ENCODE peak calls at places on chromosomes 12 and 14, in eight cellular contexts. R is adrenal gland; D is kidney epithelial cell; F is heart right ventricle; V is IMR-90; U is CD8-positive, alpha-beta T cell; N is upper lobe of right lung; O is AG09319. Y is an unnamed sample.

GRCh38 chr12:53055471-53056266 is 5.8 kb downstream of the TNS2 start:
- DNase-seq in R (peak; percentile 34), D (no peak), F (no peak), V (no peak), U (no peak), N (peak; percentile 62), O (no peak), Y (no peak)

GRCh38 chr14:99574099-99574880 is 29.7 kb downstream of the CCDC85C start:
- DNase-seq in R (peak; percentile 93), D (peak; percentile 62), F (peak; percentile 47), V (peak; percentile 78), U (no peak), N (no peak), O (no peak), Y (no peak)

GRCh38 chr12:50642035-50642451 is 121.9 kb upstream of the ATF1 start:
- DNase-seq in R (no peak), D (peak; percentile 50), F (no peak), V (peak; percentile 89), U (no peak), N (no peak), O (no peak), Y (no peak)

GRCh38 chr14:20412876-20413784 is at the start of gene TEP1:
- DNase-seq in R (peak; percentile 93), D (peak; percentile 55), F (peak; percentile 89), V (peak; percentile 79), U (peak; percentile 74), N (peak; percentile 95), O (peak; percentile 47), Y (peak; percentile 66)

GRCh38 chr14:23559010-23559920 is 3.2 kb downstream of the THTPA start:
- DNase-seq in R (peak; percentile 56), D (no peak), F (peak; percentile 59), V (peak; percentile 55), U (peak; percentile 47), N (peak; percentile 77), O (no peak), Y (peak; percentile 51)

GRCh38 chr12:50839032-50839431 is 3.7 kb upstream of the TMPRSS12 start:
- DNase-seq in R (no peak), D (no peak), F (no peak), V (no peak), U (no peak), N (no peak), O (no peak), Y (no peak)

GRCh38 chr12:97005174-97005573 is 98.1 kb downstream of the NEDD1 start:
- DNase-seq in R (no peak), D (no peak), F (no peak), V (no peak), U (no peak), N (no peak), O (no peak), Y (no peak)

GRCh38 chr12:84542289-84542688 is 370.3 kb downstream of the SLC6A15 start:
- DNase-seq in R (no peak), D (no peak), F (no peak), V (no peak), U (no peak), N (no peak), O (no peak), Y (no peak)

GRCh38 chr12:97745406-97746101 is 282.9 kb downstream of the RMST start:
- DNase-seq in R (no peak), D (peak; percentile 39), F (no peak), V (no peak), U (no peak), N (no peak), O (no peak), Y (no peak)

GRCh38 chr14:86797075-86797351 is 1196.0 kb downstream of the GALC start:
- DNase-seq in R (no peak), D (no peak), F (no peak), V (no peak), U (no peak), N (no peak), O (no peak), Y (no peak)

GRCh38 chr14:86654558-86655184 is 1124.7 kb downstream of the FLRT2 start:
- DNase-seq in R (peak; percentile 62), D (no peak), F (peak; percentile 21), V (peak; percentile 26), U (no peak), N (peak; percentile 64), O (no peak), Y (peak; percentile 49)

GRCh38 chr12:49872781-49873181 is 29.9 kb upstream of the BCDIN3D start:
- DNase-seq in R (no peak), D (no peak), F (no peak), V (peak; percentile 54), U (no peak), N (no peak), O (no peak), Y (no peak)

GRCh38 chr14:103517626-103518415 is 4.8 kb downstream of the CKB start:
- DNase-seq in R (peak; percentile 63), D (no peak), F (no peak), V (no peak), U (no peak), N (peak; percentile 73), O (no peak), Y (no peak)

GRCh38 chr12:107513184-107513583 is 172.4 kb upstream of the PWP1 start:
- DNase-seq in R (no peak), D (no peak), F (no peak), V (no peak), U (no peak), N (no peak), O (no peak), Y (no peak)

GRCh38 chr14:54640480-54640879 is 73.6 kb downstream of the SAMD4A start:
- DNase-seq in R (no peak), D (no peak), F (no peak), V (no peak), U (no peak), N (no peak), O (no peak), Y (no peak)

GRCh38 chr12:47164730-47165439 is 85.1 kb upstream of the AMIGO2 start:
- DNase-seq in R (no peak), D (no peak), F (no peak), V (peak; percentile 83), U (no peak), N (no peak), O (peak; percentile 67), Y (no peak)

GRCh38 chr12:15858348-15858747 is 23.8 kb upstream of the STRAP start:
- DNase-seq in R (no peak), D (no peak), F (no peak), V (no peak), U (no peak), N (no peak), O (no peak), Y (no peak)
- TF ChIP-seq CTCF in R (no peak), D (no peak), F (no peak), V (no peak), U (no peak), N (no peak), O (peak; percentile 2), Y (no peak)

GRCh38 chr12:99745895-99746294 is 98.3 kb downstream of the GARIN6 start:
- DNase-seq in R (no peak), D (no peak), F (no peak), V (no peak), U (no peak), N (no peak), O (no peak), Y (no peak)

GRCh38 chr12:99745106-99745505 is 97.6 kb downstream of the GARIN6 start:
- DNase-seq in R (no peak), D (no peak), F (no peak), V (no peak), U (no peak), N (no peak), O (no peak), Y (no peak)

GRCh38 chr12:99746538-99746937 is 99.0 kb downstream of the GARIN6 start:
- DNase-seq in R (no peak), D (no peak), F (no peak), V (no peak), U (no peak), N (no peak), O (no peak), Y (no peak)
- TF ChIP-seq CTCF in R (no peak), D (no peak), F (no peak), V (no peak), U (no peak), N (no peak), O (no peak), Y (no peak)

GRCh38 chr12:57489157-57489641 is 1.3 kb downstream of the MARS1 start:
- DNase-seq in R (no peak), D (no peak), F (no peak), V (peak; percentile 55), U (no peak), N (no peak), O (no peak), Y (no peak)

GRCh38 chr12:57488397-57489156 is 709 bp downstream of the MARS1 start:
- DNase-seq in R (no peak), D (no peak), F (no peak), V (peak; percentile 35), U (no peak), N (no peak), O (no peak), Y (no peak)

GRCh38 chr12:57487597-57488396 is at the start of gene MARS1:
- DNase-seq in R (peak; percentile 95), D (peak; percentile 93), F (peak; percentile 90), V (peak; percentile 96), U (peak; percentile 85), N (peak; percentile 97), O (peak; percentile 90), Y (peak; percentile 88)

GRCh38 chr12:57490126-57490525 is 2.3 kb downstream of the MARS1 start:
- DNase-seq in R (no peak), D (no peak), F (no peak), V (no peak), U (no peak), N (no peak), O (no peak), Y (no peak)

GRCh38 chr12:57491393-57492280 is 3.8 kb downstream of the MARS1 start:
- DNase-seq in R (no peak), D (no peak), F (no peak), V (no peak), U (no peak), N (no peak), O (no peak), Y (no peak)
- TF ChIP-seq CTCF in R (no peak), D (peak; percentile 15), F (no peak), V (peak; percentile 14), U (no peak), N (no peak), O (no peak), Y (no peak)

DNA sequence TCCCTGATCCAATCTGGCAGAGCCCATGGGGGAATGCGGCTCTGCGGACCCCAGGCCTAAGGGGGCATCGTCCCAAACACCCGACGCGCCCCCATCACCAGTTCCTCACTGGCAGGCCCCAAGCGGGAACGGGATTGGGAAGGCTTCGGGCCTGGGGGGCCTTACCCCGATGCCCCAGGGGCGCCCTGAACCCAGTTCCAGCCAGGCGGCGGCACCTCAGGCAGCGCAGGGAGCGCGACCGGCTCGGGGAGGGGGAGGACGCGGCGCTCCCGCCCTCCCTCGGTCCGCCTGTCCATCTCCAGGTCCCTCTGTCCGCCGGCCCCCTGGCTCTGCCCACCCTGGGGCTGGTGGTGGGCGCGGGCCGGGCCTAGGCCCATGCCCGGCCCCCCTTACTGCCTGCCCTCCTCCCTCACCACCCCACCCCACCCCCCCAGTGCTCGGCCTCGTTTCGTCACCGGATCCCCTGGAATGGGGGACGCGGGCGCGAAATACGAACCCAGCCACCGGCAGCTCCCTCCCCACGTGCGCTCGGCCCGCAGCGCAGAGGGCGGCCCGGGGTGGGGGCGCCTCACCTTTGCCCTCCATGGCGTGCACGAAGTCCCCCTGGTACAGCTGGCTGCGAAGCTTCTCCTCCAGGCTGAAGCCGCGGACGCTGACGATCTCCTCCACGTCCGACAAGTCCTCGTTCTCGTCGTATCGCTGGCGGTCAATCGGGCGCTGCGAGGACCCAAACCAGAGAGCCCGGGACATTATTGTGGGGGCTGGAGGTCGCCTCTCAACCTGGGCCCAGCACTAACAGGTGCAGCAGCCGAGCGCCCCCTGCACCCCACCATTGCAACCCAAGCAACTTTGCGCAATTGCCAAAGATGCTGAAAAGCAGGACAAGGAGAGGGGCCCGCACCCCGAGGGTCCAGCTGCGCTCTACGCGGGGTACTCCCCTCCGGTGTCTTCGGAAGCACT is 2.3 kb downstream of the KDM2B start:
- DNase-seq in R (peak; percentile 27), D (no peak), F (peak; percentile 30), V (peak; percentile 21), U (peak; percentile 16), N (no peak), O (no peak), Y (no peak)
- TF ChIP-seq CTCF in R (no peak), D (no peak), F (no peak), V (no peak), U (no peak), N (no peak), O (no peak), Y (no peak)